ENCODE peak calls at places on chromosomes 13 and 19, in eight cellular contexts. One of them, this sample, is unnamed.

GRCh38 chr13:64446372-64446771 is 2783.8 kb downstream of the PCDH9 start:
- DNase-seq in heart left ventricle: no peak
- DNase-seq in NB4: peak
- DNase-seq in sigmoid colon: no peak
- DNase-seq in GM12892: no peak
- DNase-seq in stomach: no peak
- DNase-seq in Peyer's patch: no peak
- DNase-seq in body of pancreas: no peak
- DNase-seq in this sample: no peak

GRCh38 chr13:39330504-39330903 is 272.5 kb downstream of the LHFPL6 start:
- DNase-seq in heart left ventricle: no peak
- DNase-seq in NB4: no peak
- DNase-seq in sigmoid colon: no peak
- DNase-seq in GM12892: no peak
- DNase-seq in stomach: no peak
- DNase-seq in Peyer's patch: no peak
- DNase-seq in body of pancreas: no peak
- DNase-seq in this sample: no peak

GRCh38 chr19:37007587-37008220 is 70.5 kb upstream of the ZNF420 start:
- DNase-seq in heart left ventricle: peak
- DNase-seq in NB4: no peak
- DNase-seq in sigmoid colon: peak
- DNase-seq in GM12892: no peak
- DNase-seq in stomach: peak
- DNase-seq in Peyer's patch: peak
- DNase-seq in body of pancreas: peak
- DNase-seq in this sample: no peak

GRCh38 chr13:83895994-83896580 is 13.8 kb upstream of the SLITRK1 start:
- DNase-seq in heart left ventricle: no peak
- DNase-seq in NB4: no peak
- DNase-seq in sigmoid colon: no peak
- DNase-seq in GM12892: no peak
- DNase-seq in stomach: no peak
- DNase-seq in Peyer's patch: no peak
- DNase-seq in body of pancreas: no peak
- DNase-seq in this sample: peak

GRCh38 chr19:50992666-50993035 is 8.8 kb downstream of the KLK8 start:
- DNase-seq in heart left ventricle: no peak
- DNase-seq in NB4: no peak
- DNase-seq in sigmoid colon: peak
- DNase-seq in GM12892: no peak
- DNase-seq in stomach: no peak
- DNase-seq in Peyer's patch: no peak
- DNase-seq in body of pancreas: no peak
- DNase-seq in this sample: no peak

GRCh38 chr13:108158746-108159145 is 56.6 kb downstream of the LIG4 start:
- DNase-seq in heart left ventricle: no peak
- DNase-seq in NB4: no peak
- DNase-seq in sigmoid colon: no peak
- DNase-seq in GM12892: no peak
- DNase-seq in stomach: no peak
- DNase-seq in Peyer's patch: no peak
- DNase-seq in body of pancreas: no peak
- DNase-seq in this sample: no peak

GRCh38 chr13:45623516-45624090 is 8.1 kb upstream of the ERICH6B start:
- DNase-seq in heart left ventricle: no peak
- DNase-seq in NB4: peak
- DNase-seq in sigmoid colon: no peak
- DNase-seq in GM12892: no peak
- DNase-seq in stomach: no peak
- DNase-seq in Peyer's patch: no peak
- DNase-seq in body of pancreas: no peak
- DNase-seq in this sample: no peak

GRCh38 chr13:27170521-27171243 is 929 bp downstream of the USP12 start:
- DNase-seq in heart left ventricle: no peak
- DNase-seq in NB4: peak
- DNase-seq in sigmoid colon: peak
- DNase-seq in GM12892: no peak
- DNase-seq in stomach: peak
- DNase-seq in Peyer's patch: peak
- DNase-seq in body of pancreas: peak
- DNase-seq in this sample: no peak

GRCh38 chr19:1278713-1279112 is 3.4 kb downstream of the FAM174C start:
- DNase-seq in heart left ventricle: no peak
- DNase-seq in NB4: no peak
- DNase-seq in sigmoid colon: no peak
- DNase-seq in GM12892: no peak
- DNase-seq in stomach: no peak
- DNase-seq in Peyer's patch: no peak
- DNase-seq in body of pancreas: no peak
- DNase-seq in this sample: no peak

GRCh38 chr19:9865732-9866627 is 30.9 kb downstream of the PIN1 start:
- DNase-seq in heart left ventricle: no peak
- DNase-seq in NB4: no peak
- DNase-seq in sigmoid colon: no peak
- DNase-seq in GM12892: no peak
- DNase-seq in stomach: no peak
- DNase-seq in Peyer's patch: peak
- DNase-seq in body of pancreas: no peak
- DNase-seq in this sample: no peak

GRCh38 chr13:49357694-49358093 is 86.2 kb downstream of the CAB39L start:
- DNase-seq in heart left ventricle: no peak
- DNase-seq in NB4: no peak
- DNase-seq in sigmoid colon: peak
- DNase-seq in GM12892: no peak
- DNase-seq in stomach: no peak
- DNase-seq in Peyer's patch: no peak
- DNase-seq in body of pancreas: no peak
- DNase-seq in this sample: no peak

GRCh38 chr19:43695985-43696729 is 19.7 kb upstream of the IRGC start:
- DNase-seq in heart left ventricle: no peak
- DNase-seq in NB4: peak
- DNase-seq in sigmoid colon: no peak
- DNase-seq in GM12892: no peak
- DNase-seq in stomach: no peak
- DNase-seq in Peyer's patch: no peak
- DNase-seq in body of pancreas: no peak
- DNase-seq in this sample: no peak

GRCh38 chr19:17671906-17672305 is 16.2 kb downstream of the UNC13A start:
- DNase-seq in heart left ventricle: no peak
- DNase-seq in NB4: peak
- DNase-seq in sigmoid colon: no peak
- DNase-seq in GM12892: no peak
- DNase-seq in stomach: no peak
- DNase-seq in Peyer's patch: no peak
- DNase-seq in body of pancreas: no peak
- DNase-seq in this sample: no peak

DNA sequence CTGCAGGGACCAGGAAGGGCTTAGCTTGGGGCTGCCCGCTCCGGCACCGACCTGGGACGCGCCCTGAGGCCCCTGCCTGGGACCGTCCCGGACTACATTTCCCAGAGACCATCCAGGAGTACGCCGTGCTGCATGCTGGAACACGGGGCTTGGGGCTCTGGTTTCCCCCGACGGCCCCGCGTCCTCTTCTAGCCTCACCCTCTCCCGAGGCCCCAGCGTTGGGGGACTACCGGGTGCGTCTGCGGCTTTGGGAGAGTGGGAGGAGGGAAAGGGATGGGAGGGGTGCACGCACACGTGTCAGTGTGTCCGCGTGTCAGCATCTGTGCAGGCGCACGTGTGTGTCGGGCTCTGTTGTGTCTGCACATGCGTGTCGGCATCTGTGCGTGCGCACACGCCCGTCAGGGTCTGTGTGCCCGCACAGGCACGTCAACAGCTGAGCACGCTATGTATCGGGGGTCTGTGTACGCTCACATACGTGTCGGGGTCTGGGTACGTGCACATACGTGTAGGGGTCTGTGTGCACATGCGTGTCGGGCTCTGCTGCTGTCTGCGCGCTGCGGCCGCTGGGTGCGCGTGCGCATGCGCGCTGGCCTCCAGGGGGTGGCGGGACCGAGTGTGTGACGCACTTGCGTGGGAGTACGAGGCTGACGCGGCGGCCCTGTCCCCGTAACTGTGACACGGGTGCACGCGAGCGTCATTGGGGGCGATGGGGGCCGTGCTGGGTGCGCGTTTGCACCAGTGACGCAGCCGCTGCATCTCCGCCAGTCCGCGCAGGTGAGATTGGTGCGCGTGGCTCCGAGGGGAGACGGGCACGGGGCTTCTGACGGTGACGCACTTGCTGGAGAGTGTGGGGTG is at the start of gene ZNF331:
- DNase-seq in heart left ventricle: peak
- DNase-seq in NB4: peak
- DNase-seq in sigmoid colon: peak
- DNase-seq in GM12892: peak
- DNase-seq in stomach: peak
- DNase-seq in Peyer's patch: peak
- DNase-seq in body of pancreas: peak
- DNase-seq in this sample: no peak
- TF ChIP-seq POLR2A in heart left ventricle: no peak
- TF ChIP-seq POLR2A in NB4: no peak
- TF ChIP-seq POLR2A in sigmoid colon: peak
- TF ChIP-seq POLR2A in GM12892: peak
- TF ChIP-seq POLR2A in stomach: no peak
- TF ChIP-seq POLR2A in Peyer's patch: peak
- TF ChIP-seq POLR2A in body of pancreas: peak
- TF ChIP-seq POLR2A in this sample: peak

DNA sequence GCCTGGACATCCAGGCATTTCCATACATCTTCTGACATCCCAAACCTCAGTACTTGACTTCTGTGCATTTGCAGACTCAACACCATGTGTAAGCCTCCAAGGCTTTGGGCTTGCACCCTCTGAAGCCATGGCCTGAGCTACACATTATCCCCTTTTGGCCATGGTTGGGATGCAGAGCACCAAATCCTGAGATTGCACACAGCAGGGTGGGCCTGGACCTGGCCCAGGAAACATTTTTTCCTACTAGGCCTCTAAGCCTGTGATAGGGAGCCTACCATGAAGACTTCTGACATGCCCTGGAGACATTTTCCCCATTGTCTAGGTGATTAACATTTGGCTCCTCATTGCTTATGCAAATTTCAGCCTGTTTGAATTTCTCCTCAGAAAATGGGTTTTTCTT is 853.4 kb upstream of the SPRY2 start:
- DNase-seq in heart left ventricle: no peak
- DNase-seq in NB4: no peak
- DNase-seq in sigmoid colon: no peak
- DNase-seq in GM12892: no peak
- DNase-seq in stomach: no peak
- DNase-seq in Peyer's patch: no peak
- DNase-seq in body of pancreas: no peak
- DNase-seq in this sample: no peak
- TF ChIP-seq POLR2A in heart left ventricle: no peak
- TF ChIP-seq POLR2A in NB4: no peak
- TF ChIP-seq POLR2A in sigmoid colon: no peak
- TF ChIP-seq POLR2A in GM12892: no peak
- TF ChIP-seq POLR2A in stomach: no peak
- TF ChIP-seq POLR2A in Peyer's patch: no peak
- TF ChIP-seq POLR2A in body of pancreas: no peak
- TF ChIP-seq POLR2A in this sample: no peak

DNA sequence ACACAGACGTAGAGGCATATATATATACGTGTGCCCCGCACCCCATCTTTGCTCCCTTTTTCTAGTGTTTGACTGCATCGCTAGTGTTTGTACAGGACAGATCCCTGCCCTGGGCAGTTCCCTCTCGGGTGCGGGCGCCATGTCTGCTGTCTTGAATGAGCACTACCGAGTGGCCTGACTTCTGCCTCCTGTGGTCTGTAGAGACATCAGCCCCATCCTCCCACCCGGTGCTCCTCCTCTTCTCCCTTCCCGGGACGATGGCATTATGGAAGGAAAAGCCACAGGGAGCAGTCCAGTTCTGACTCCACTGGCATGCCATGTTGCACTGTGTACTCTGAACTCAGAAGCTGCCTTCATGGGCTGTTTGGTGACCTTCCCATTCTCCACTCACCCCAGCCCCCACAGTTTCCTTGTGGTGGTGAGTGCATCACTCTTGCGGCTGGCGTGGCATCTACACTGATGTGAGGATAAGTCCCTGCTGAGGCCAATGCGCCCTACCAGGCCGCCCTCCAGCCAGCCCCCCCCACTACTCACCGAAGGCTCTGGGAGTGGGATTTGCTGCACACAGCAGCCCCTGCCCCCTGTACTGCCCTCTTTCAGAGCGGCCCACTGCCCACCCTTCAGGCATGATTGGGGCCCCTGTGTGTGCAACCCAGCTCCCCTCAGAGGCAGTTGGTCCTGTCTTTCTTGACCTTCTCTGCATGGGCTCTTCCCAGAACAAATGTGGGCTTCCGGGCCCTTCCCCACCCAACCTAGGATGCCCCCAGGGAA is 25.2 kb downstream of the TDRD12 start:
- DNase-seq in heart left ventricle: no peak
- DNase-seq in NB4: no peak
- DNase-seq in sigmoid colon: no peak
- DNase-seq in GM12892: no peak
- DNase-seq in stomach: no peak
- DNase-seq in Peyer's patch: no peak
- DNase-seq in body of pancreas: no peak
- DNase-seq in this sample: no peak
- TF ChIP-seq POLR2A in heart left ventricle: no peak
- TF ChIP-seq POLR2A in NB4: no peak
- TF ChIP-seq POLR2A in sigmoid colon: no peak
- TF ChIP-seq POLR2A in GM12892: no peak
- TF ChIP-seq POLR2A in stomach: no peak
- TF ChIP-seq POLR2A in Peyer's patch: no peak
- TF ChIP-seq POLR2A in body of pancreas: no peak
- TF ChIP-seq POLR2A in this sample: no peak

GRCh38 chr19:19488875-19489690 is 26.3 kb downstream of the TSSK6 start:
- DNase-seq in heart left ventricle: peak
- DNase-seq in NB4: peak
- DNase-seq in sigmoid colon: peak
- DNase-seq in GM12892: peak
- DNase-seq in stomach: peak
- DNase-seq in Peyer's patch: peak
- DNase-seq in body of pancreas: peak
- DNase-seq in this sample: peak
- TF ChIP-seq POLR2A in heart left ventricle: no peak
- TF ChIP-seq POLR2A in NB4: no peak
- TF ChIP-seq POLR2A in sigmoid colon: no peak
- TF ChIP-seq POLR2A in GM12892: peak
- TF ChIP-seq POLR2A in stomach: no peak
- TF ChIP-seq POLR2A in Peyer's patch: no peak
- TF ChIP-seq POLR2A in body of pancreas: peak
- TF ChIP-seq POLR2A in this sample: no peak

DNA sequence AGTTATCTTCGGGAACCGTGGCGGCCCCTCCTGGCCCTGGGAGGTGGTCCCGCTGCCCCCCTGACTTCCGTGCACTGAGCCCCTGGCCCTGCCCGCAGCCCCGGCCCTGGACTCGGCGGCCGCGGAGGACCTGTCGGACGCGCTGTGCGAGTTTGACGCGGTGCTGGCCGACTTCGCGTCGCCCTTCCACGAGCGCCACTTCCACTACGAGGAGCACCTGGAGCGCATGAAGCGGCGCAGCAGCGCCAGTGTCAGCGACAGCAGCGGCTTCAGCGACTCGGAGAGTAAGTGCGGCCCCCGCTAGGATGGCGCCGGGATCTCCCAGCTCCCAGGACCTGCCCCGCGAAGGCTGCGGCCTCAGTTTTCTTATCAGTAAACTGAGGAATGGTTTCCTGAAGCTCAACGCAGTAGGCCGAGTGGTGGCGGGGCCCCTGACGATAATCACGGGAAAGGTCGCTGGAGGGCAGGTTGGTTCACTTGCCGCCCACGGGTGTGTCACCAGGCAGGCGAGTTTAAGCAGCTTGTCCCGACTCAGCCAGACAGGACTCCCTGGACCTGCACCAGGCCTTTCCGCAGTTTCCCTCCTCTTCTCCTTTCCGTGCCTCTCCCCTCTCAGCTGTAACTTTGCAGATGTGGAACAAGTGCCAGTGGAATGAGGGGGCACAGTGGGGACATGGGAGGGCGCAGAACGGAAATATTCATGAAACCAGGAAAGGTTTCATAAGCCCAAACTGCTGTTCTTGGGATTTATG is 1.0 kb downstream of the RGCC start:
- DNase-seq in heart left ventricle: peak
- DNase-seq in NB4: peak
- DNase-seq in sigmoid colon: peak
- DNase-seq in GM12892: no peak
- DNase-seq in stomach: peak
- DNase-seq in Peyer's patch: peak
- DNase-seq in body of pancreas: peak
- DNase-seq in this sample: no peak
- TF ChIP-seq POLR2A in heart left ventricle: no peak
- TF ChIP-seq POLR2A in NB4: no peak
- TF ChIP-seq POLR2A in sigmoid colon: no peak
- TF ChIP-seq POLR2A in GM12892: no peak
- TF ChIP-seq POLR2A in stomach: no peak
- TF ChIP-seq POLR2A in Peyer's patch: no peak
- TF ChIP-seq POLR2A in body of pancreas: no peak
- TF ChIP-seq POLR2A in this sample: no peak

This sample was measured in H54.